ENCODE peak calls at places on chromosomes 16 and 17, in four cellular contexts. Q, C, M and U are unnamed samples.

GRCh38 chr16:81634380-81635121 is 144.5 kb upstream of the PLCG2 start:
- DNase-seq in M (no peak), C (no peak), Q (peak; percentile 73), U (no peak)

GRCh38 chr17:36614081-36614480 is 12.7 kb downstream of the MRM1 start:
- DNase-seq in M (no peak), C (no peak), Q (no peak), U (no peak)

GRCh38 chr17:75864448-75864871 is 9.3 kb upstream of the WBP2 start:
- DNase-seq in M (peak; percentile 53), C (peak; percentile 75), Q (peak; percentile 92), U (peak; percentile 60)

GRCh38 chr16:21611178-21611545 is 11.8 kb downstream of the METTL9 start:
- DNase-seq in C (no peak), Q (peak; percentile 65), M (no peak), U (no peak)

GRCh38 chr16:25111403-25112166 is at the start of gene LCMT1:
- DNase-seq in C (peak; percentile 94), M (peak; percentile 92), Q (peak; percentile 97), U (peak; percentile 86)

GRCh38 chr16:55663770-55664677 is 8.2 kb downstream of the SLC6A2 start:
- DNase-seq in Q (no peak), C (no peak), M (no peak), U (no peak)

GRCh38 chr17:42053701-42054100 is 3.3 kb upstream of the C17orf113 start:
- DNase-seq in M (no peak), Q (no peak), C (no peak), U (no peak)

GRCh38 chr16:10964891-10965326 is 20.5 kb downstream of the CLEC16A start:
- DNase-seq in Q (no peak), M (no peak), C (no peak), U (no peak)

GRCh38 chr17:72682597-72682996 is 409.9 kb downstream of the SLC39A11 start:
- DNase-seq in M (no peak), C (no peak), Q (peak; percentile 80), U (no peak)

GRCh38 chr16:57648590-57649442 is 19.3 kb upstream of the ADGRG3 start:
- DNase-seq in C (peak; percentile 86), M (peak; percentile 90), Q (peak; percentile 62), U (peak; percentile 77)

GRCh38 chr17:67221062-67221998 is 23.7 kb downstream of the HELZ start:
- DNase-seq in Q (peak; percentile 33), C (no peak), M (no peak), U (no peak)

GRCh38 chr17:73657473-73658116 is 13.3 kb upstream of the SDK2 start:
- DNase-seq in M (peak; percentile 65), C (peak; percentile 74), Q (no peak), U (no peak)

GRCh38 chr16:49876716-49877129 is 20.8 kb upstream of the ZNF423 start:
- DNase-seq in C (peak; percentile 86), M (peak; percentile 68), Q (no peak), U (peak; percentile 72)

GRCh38 chr16:89431158-89431584 is 59.2 kb downstream of the ANKRD11 start:
- DNase-seq in M (peak; percentile 50), Q (peak; percentile 96), C (peak; percentile 72), U (no peak)

GRCh38 chr16:24834459-24835335 is 11.1 kb upstream of the SLC5A11 start:
- DNase-seq in Q (peak; percentile 49), C (peak; percentile 83), M (peak; percentile 60), U (no peak)

GRCh38 chr17:13786000-13786598 is 184.4 kb upstream of the HS3ST3A1 start:
- DNase-seq in M (no peak), C (no peak), Q (peak; percentile 76), U (peak; percentile 35)

GRCh38 chr17:42472709-42473521 is 14.2 kb downstream of the ATP6V0A1 start:
- DNase-seq in M (no peak), Q (peak; percentile 93), C (no peak), U (no peak)

GRCh38 chr16:88070989-88071625 is 119.9 kb downstream of the BANP start:
- DNase-seq in M (no peak), Q (no peak), C (no peak), U (no peak)

GRCh38 chr17:42422412-42422957 is 571 bp downstream of the CAVIN1 start:
- DNase-seq in M (peak; percentile 27), Q (peak; percentile 32), C (no peak), U (no peak)

GRCh38 chr16:35102780-35103403 is 1643.5 kb downstream of the TP53TG3F start:
- DNase-seq in M (no peak), Q (no peak), C (no peak), U (no peak)

GRCh38 chr17:79211061-79211770 is 136.6 kb downstream of the ENGASE start:
- DNase-seq in Q (no peak), M (no peak), C (no peak), U (no peak)

GRCh38 chr17:79204261-79204660 is 129.6 kb downstream of the ENGASE start:
- DNase-seq in Q (no peak), M (no peak), C (no peak), U (no peak)

GRCh38 chr17:79205688-79206205 is 131.1 kb downstream of the ENGASE start:
- DNase-seq in C (no peak), Q (no peak), M (no peak), U (no peak)

GRCh38 chr17:79203657-79204056 is 129.0 kb downstream of the ENGASE start:
- DNase-seq in M (no peak), Q (no peak), C (no peak), U (no peak)

GRCh38 chr17:79207957-79208356 is 133.3 kb downstream of the ENGASE start:
- DNase-seq in M (no peak), Q (no peak), C (no peak), U (no peak)
- TF ChIP-seq POLR2A in M (no peak), Q (no peak), C (no peak), U (no peak)

GRCh38 chr17:45293413-45294211 is 23.2 kb downstream of the MAP3K14 start:
- DNase-seq in C (peak; percentile 80), M (peak; percentile 78), Q (peak; percentile 91), U (peak; percentile 85)
- TF ChIP-seq POLR2A in C (no peak), M (no peak), Q (no peak), U (no peak)

DNA sequence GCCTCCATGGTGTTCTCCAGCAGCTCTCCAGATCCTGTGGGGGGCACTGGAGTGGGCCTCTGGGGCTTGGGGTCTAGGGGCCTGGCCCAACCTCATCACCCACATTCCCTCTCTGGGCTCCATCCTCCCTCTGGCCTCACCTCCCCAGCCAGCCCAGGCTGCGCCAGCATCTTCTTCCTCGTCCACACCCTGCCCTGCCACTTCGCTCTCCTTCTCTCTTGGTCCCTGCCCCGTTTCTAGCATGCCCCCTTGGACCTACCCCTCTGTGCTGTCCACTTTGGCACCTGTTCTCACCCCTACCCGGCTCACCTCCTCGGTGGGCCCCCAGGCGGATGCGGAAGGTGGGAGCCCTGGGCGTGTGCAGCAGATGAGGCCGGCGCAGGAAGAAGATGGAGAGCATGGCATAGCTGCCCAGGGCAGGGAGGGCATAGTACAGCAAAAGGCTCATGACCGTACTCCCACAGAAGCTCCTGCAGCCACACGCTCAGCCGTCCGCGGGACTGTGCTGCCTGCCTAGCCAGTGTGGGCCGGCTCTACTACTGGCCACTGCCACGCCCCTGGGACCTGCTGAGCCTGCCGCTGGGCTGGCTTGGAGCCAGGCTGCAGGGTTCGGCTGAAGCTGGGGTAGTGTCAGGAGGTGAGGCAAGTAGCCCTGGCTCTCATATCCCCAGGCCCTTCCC is at the start of gene GDPD3:
- DNase-seq in M (peak; percentile 76), Q (no peak), C (peak; percentile 87), U (peak; percentile 70)
- TF ChIP-seq POLR2A in M (no peak), Q (no peak), C (peak; percentile 41), U (no peak)

GRCh38 chr17:19338031-19338990 is 24.2 kb downstream of the B9D1 start:
- DNase-seq in C (peak; percentile 73), Q (peak; percentile 13), M (peak; percentile 74), U (no peak)
- TF ChIP-seq POLR2A in C (no peak), Q (no peak), M (no peak), U (no peak)

DNA sequence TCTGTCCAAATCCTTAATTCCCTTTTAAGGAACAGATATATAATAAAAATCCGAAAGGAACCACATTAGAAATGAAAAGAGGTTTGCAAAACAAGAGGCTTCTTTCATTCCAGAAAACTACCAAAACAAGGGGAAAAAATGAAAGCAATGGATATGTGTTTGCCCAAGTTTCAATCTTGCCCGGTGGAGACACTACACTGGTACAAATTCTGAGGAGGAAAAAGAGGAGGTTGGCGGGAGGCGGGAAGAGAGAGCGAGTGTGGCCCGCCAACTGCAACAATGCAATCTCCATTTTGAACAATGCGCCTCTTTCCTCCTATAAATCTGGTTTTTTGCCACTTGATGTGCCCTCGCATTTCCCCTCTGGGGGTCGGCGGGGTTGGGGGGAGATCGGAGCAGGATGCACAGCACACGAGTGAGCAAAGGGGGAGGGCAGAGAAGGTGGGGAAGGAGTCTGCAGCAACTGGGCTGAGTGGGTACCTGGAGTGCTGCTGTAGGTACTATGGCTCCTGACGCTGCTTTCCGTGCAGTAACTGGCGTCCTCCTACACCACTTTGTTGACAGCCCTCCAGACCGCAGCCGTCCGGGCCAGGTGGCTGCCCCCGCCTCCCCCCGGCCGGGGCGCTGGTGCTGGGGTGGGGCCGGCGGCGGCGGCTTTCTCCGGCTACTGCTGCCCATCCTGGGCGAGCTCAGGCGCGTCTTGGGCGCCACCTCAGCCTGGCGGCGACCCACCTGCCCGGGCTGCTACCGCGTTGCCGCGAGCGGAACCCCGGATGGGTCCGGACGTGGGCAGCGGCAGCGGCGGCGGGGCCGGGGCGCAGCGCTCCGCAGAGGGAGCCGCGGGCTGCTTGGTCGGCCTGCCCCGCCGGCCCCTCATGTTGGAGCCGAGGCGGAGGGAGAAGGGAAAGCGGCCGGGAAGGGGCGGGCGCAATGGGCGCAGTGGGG is 93.8 kb upstream of the PLEKHM1 start:
- DNase-seq in C (peak; percentile 85), M (peak; percentile 81), Q (peak; percentile 36), U (peak; percentile 75)
- TF ChIP-seq POLR2A in C (peak; percentile 57), M (no peak), Q (no peak), U (no peak)

GRCh38 chr17:81713556-81714411 is 1.7 kb downstream of the SLC25A10 start:
- DNase-seq in Q (no peak), C (peak; percentile 69), M (peak; percentile 74), U (no peak)
- TF ChIP-seq POLR2A in Q (no peak), C (peak; percentile 48), M (no peak), U (no peak)

DNA sequence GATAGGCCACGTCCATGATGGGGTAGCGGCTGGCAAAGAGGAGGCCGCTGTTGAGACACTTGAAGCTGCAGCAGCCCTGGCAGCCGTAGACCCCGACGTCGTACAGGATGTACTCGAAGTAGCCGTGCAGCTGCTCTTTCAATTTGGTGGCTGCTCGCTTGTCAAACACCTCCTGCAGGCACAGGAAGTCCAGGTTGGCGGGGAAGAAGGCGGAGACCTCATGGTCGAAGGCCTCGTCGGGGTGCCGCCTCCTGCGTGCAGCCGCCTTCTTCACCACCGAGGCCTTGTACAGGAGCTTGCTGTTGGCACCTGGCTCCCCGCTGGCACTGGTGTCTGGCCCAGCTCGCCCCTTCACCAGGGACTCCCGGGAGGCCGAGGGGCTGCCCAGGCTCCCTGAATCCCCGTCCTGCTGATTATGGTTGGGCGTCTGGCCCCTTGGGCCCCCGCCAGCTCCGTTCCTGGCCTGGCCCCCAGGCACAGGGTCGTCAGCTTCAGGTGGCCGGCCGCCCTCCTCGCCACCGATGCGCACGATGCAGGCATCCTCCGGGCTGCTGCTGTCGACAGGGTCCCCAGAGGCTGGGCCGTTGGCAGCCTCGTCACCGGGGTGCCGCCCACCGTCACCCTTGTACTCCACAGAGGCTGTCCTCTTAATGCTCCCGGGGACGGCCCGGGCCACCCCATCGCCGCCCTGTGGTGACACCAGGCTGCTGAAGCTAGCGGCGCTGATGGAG is 60.3 kb downstream of the PRMT7 start:
- DNase-seq in Q (no peak), C (no peak), M (no peak), U (no peak)
- TF ChIP-seq POLR2A in Q (no peak), C (no peak), M (no peak), U (no peak)